ENCODE peak calls at places on chromosomes 12 and 14, in seven cellular contexts. D is psoas muscle; X is neuronal stem cell; E is naive thymus-derived CD4-positive, alpha-beta T cell; Q is SJSA1; N is RWPE1; C is adrenal gland. T is an unnamed sample.

GRCh38 chr12:130508318-130508717 is 170.6 kb downstream of the PIWIL1 start:
- DNase-seq in N (no peak), C (no peak), E (no peak), D (no peak), X (no peak), Q (no peak), T (no peak)

GRCh38 chr12:105467710-105468366 is 137.3 kb downstream of the C12orf75 start:
- DNase-seq in N (no peak), C (no peak), E (no peak), Q (no peak), X (no peak), D (no peak), T (no peak)

GRCh38 chr12:80837342-80837978 is 100.3 kb downstream of the LIN7A start:
- DNase-seq in C (peak), D (no peak), E (no peak), X (peak), Q (peak), N (peak), T (no peak)

GRCh38 chr12:92070054-92070863 is 75.4 kb downstream of the BTG1 start:
- DNase-seq in E (no peak), N (no peak), C (no peak), X (no peak), D (no peak), Q (no peak), T (no peak)

GRCh38 chr12:42143401-42144173 is 1.1 kb downstream of the GXYLT1 start:
- DNase-seq in X (no peak), Q (no peak), N (no peak), D (no peak), E (no peak), C (no peak), T (no peak)

GRCh38 chr14:44170099-44170498 is 337.0 kb downstream of the FSCB start:
- DNase-seq in X (no peak), D (no peak), E (no peak), C (no peak), N (no peak), Q (no peak), T (no peak)

GRCh38 chr12:81015510-81015909 is 62.4 kb upstream of the ACSS3 start:
- DNase-seq in Q (no peak), D (no peak), E (no peak), X (no peak), C (no peak), N (no peak), T (no peak)

GRCh38 chr12:120117961-120118709 is 1.6 kb upstream of the RAB35 start:
- DNase-seq in D (no peak), X (no peak), C (no peak), E (no peak), Q (peak), N (peak), T (no peak)

GRCh38 chr12:116759783-116760581 is 21.9 kb downstream of the RNFT2 start:
- DNase-seq in Q (no peak), X (no peak), N (no peak), D (no peak), E (no peak), C (peak), T (no peak)

GRCh38 chr12:65636436-65636835 is 187.8 kb upstream of the HMGA2 start:
- DNase-seq in C (no peak), E (no peak), Q (no peak), D (no peak), N (no peak), X (no peak), T (no peak)

DNA sequence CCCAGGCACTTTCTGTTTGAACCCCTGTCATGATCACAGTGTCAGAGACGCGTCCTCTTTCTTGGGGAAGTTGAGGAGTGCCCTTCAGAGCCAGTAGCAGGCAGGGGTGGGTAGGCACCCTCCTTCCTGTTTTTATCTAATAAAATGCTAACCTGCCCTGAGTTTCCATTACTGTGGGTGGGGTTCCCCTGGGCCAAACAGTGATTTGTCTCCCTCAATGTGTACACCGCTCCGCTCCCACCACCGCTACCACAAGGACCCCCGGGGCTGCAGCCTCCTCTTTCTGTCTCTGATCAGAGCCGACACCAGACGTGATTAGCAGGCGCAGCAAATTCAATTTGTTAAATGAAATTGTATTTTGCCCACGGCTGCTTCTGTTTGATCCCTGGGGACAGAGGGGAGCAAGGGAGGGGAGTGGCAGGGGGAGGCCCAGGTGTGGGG is 5.1 kb downstream of the SHMT2 start:
- DNase-seq in C (no peak), Q (no peak), N (no peak), E (no peak), X (no peak), D (no peak), T (no peak)
- H3K27ac ChIP-seq in C (no peak), Q (no peak), N (peak), E (no peak), X (no peak), D (peak), T (no peak)

GRCh38 chr12:96383991-96384390 is 16.2 kb downstream of the CDK17 start:
- DNase-seq in X (no peak), C (no peak), E (no peak), N (no peak), Q (peak), D (no peak), T (no peak)

GRCh38 chr12:96387981-96388380 is 12.3 kb downstream of the CDK17 start:
- DNase-seq in X (no peak), N (no peak), C (no peak), Q (no peak), E (no peak), D (no peak), T (no peak)

GRCh38 chr12:96386794-96387193 is 13.4 kb downstream of the CDK17 start:
- DNase-seq in N (no peak), E (no peak), X (no peak), C (no peak), D (no peak), Q (no peak), T (no peak)

GRCh38 chr12:96378319-96378718 is 21.9 kb downstream of the CDK17 start:
- DNase-seq in N (no peak), Q (no peak), E (no peak), C (no peak), X (no peak), D (no peak), T (no peak)

GRCh38 chr12:96383371-96383770 is 16.9 kb downstream of the CDK17 start:
- DNase-seq in D (no peak), E (no peak), Q (no peak), X (no peak), C (no peak), N (no peak), T (no peak)
- H3K27ac ChIP-seq in D (no peak), E (no peak), Q (no peak), X (no peak), C (no peak), N (no peak), T (no peak)

GRCh38 chr14:65230287-65230728 is 128.0 kb upstream of the MAX start:
- DNase-seq in E (no peak), Q (no peak), N (no peak), C (no peak), D (no peak), X (no peak), T (no peak)

GRCh38 chr14:65226824-65227604 is 124.7 kb upstream of the MAX start:
- DNase-seq in X (no peak), D (no peak), N (no peak), Q (no peak), C (no peak), E (no peak), T (no peak)

GRCh38 chr14:65228436-65228835 is 126.1 kb upstream of the MAX start:
- DNase-seq in N (no peak), C (no peak), Q (no peak), E (no peak), X (no peak), D (no peak), T (no peak)

GRCh38 chr14:65229431-65230286 is 127.3 kb upstream of the MAX start:
- DNase-seq in Q (peak), E (no peak), C (peak), N (peak), D (no peak), X (peak), T (peak)

GRCh38 chr14:65228956-65229355 is 126.6 kb upstream of the MAX start:
- DNase-seq in N (no peak), X (no peak), Q (no peak), D (no peak), E (no peak), C (no peak), T (no peak)
- H3K27ac ChIP-seq in N (no peak), X (peak), Q (peak), D (no peak), E (no peak), C (no peak), T (peak)

GRCh38 chr14:91866511-91867295 is 633 bp downstream of the TC2N start:
- DNase-seq in N (no peak), X (no peak), C (no peak), E (no peak), Q (no peak), D (no peak), T (no peak)
- H3K27ac ChIP-seq in N (no peak), X (no peak), C (no peak), E (peak), Q (no peak), D (no peak), T (no peak)

DNA sequence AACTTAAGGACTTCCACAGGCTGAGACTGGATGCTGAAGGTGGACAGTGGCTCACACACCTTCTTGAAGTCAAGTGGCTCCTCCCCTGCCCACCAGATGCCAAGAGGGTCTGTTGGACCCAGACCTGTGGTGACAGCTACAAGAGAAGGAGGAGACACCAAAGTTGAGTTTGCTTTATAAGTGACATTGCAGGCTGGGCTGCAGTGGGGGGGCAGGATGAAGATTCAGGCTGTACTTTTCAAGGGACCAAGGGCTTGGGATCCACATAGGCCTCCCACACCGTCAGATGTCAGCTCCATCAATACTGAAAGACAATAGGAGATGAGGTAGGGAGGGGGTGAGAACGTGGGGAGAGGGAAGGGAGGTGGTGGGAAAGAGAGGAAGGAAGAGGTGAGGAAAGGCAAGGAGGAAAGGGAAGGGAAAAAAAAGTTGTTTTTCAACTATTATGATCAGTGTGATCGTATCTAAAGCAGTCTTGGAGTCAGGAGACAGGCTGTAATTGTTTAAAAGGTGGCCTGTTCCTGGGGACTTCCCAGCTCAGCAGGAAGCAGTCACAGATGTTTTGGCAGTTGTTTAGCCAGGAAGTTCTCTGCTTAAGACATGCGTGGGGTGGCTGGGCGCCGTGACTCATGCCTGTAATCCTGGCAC is 84.1 kb upstream of the RESF1 start:
- DNase-seq in N (no peak), D (peak), Q (peak), X (no peak), E (peak), C (peak), T (no peak)
- H3K27ac ChIP-seq in N (no peak), D (peak), Q (peak), X (no peak), E (peak), C (no peak), T (peak)

T was measured in caudate nucleus.